ENCODE peak calls at places on chromosome 19, in five cellular contexts. B, N, F, H and U are unnamed samples.

GRCh38 chr19:28610731-28611130 is 602.2 kb downstream of the UQCRFS1 start:
- DNase-seq in B (no peak), N (no peak), F (no peak), H (no peak), U (no peak)

GRCh38 chr19:16588089-16588823 is 16.0 kb upstream of the SLC35E1 start:
- DNase-seq in B (peak), N (no peak), F (no peak), H (no peak), U (no peak)

GRCh38 chr19:14089662-14090508 is 666 bp downstream of the SAMD1 start:
- DNase-seq in B (peak), N (no peak), F (no peak), H (peak), U (no peak)

GRCh38 chr19:13796301-13797057 is 1.2 kb downstream of the ZSWIM4 start:
- DNase-seq in B (no peak), N (peak), F (no peak), H (no peak), U (no peak)

GRCh38 chr19:41895745-41896580 is 13.0 kb downstream of the ARHGEF1 start:
- DNase-seq in B (peak), N (no peak), F (no peak), H (no peak), U (no peak)

GRCh38 chr19:33446156-33446917 is 72.8 kb downstream of the CEBPG start:
- DNase-seq in B (no peak), N (no peak), F (no peak), H (no peak), U (no peak)

GRCh38 chr19:49884109-49884508 is 6.6 kb downstream of the TBC1D17 start:
- DNase-seq in B (no peak), N (no peak), F (no peak), H (no peak), U (no peak)

GRCh38 chr19:9323557-9323918 is 441 bp upstream of the ZNF559 start:
- DNase-seq in B (peak), N (peak), F (no peak), H (no peak), U (peak)

GRCh38 chr19:41303941-41304340 is 6.0 kb upstream of the CCDC97 start:
- DNase-seq in B (no peak), N (no peak), F (no peak), H (no peak), U (no peak)

GRCh38 chr19:485583-486236 is 10.6 kb upstream of the MADCAM1 start:
- DNase-seq in B (no peak), N (no peak), F (no peak), H (peak), U (no peak)

GRCh38 chr19:29596885-29597525 is 9.1 kb upstream of the POP4 start:
- DNase-seq in B (no peak), N (no peak), F (no peak), H (peak), U (no peak)

GRCh38 chr19:46606681-46607440 is 5.7 kb downstream of the CALM3 start:
- DNase-seq in B (no peak), N (no peak), F (no peak), H (no peak), U (no peak)

GRCh38 chr19:9881720-9882119 is 46.6 kb downstream of the PIN1 start:
- DNase-seq in B (no peak), N (no peak), F (no peak), H (no peak), U (no peak)

GRCh38 chr19:34189199-34189916 is 17.1 kb downstream of the LSM14A start:
- DNase-seq in B (no peak), N (no peak), F (no peak), H (no peak), U (no peak)

GRCh38 chr19:33350538-33351309 is 22.8 kb upstream of the CEBPG start:
- DNase-seq in B (no peak), N (no peak), F (no peak), H (no peak), U (no peak)

GRCh38 chr19:48529156-48529555 is 17.5 kb upstream of the LMTK3 start:
- DNase-seq in B (no peak), N (no peak), F (no peak), H (no peak), U (no peak)

GRCh38 chr19:34838248-34838647 is 65.2 kb upstream of the ZNF599 start:
- DNase-seq in B (no peak), N (no peak), F (no peak), H (no peak), U (no peak)

GRCh38 chr19:48873476-48874308 is 1.5 kb downstream of the PPP1R15A start:
- DNase-seq in B (peak), N (no peak), F (no peak), H (no peak), U (no peak)

GRCh38 chr19:23561341-23561740 is 125.7 kb downstream of the ZNF675 start:
- DNase-seq in B (no peak), N (no peak), F (no peak), H (no peak), U (no peak)

GRCh38 chr19:28176193-28176592 is 1036.8 kb downstream of the UQCRFS1 start:
- DNase-seq in B (no peak), N (no peak), F (no peak), H (no peak), U (no peak)

GRCh38 chr19:48642862-48643261 is 3.1 kb downstream of the CA11 start:
- DNase-seq in B (no peak), N (no peak), F (no peak), H (no peak), U (no peak)

GRCh38 chr19:27962260-27962659 is 1250.7 kb downstream of the UQCRFS1 start:
- DNase-seq in B (no peak), N (no peak), F (no peak), H (no peak), U (no peak)

GRCh38 chr19:18204394-18205179 is 745 bp upstream of the RAB3A start:
- DNase-seq in B (peak), N (no peak), F (no peak), H (peak), U (peak)

GRCh38 chr19:372306-372890 is 27.8 kb upstream of the MIER2 start:
- DNase-seq in B (no peak), N (peak), F (no peak), H (no peak), U (no peak)

GRCh38 chr19:47226426-47227346 is 4.3 kb downstream of the BBC3 start:
- DNase-seq in B (peak), N (peak), F (no peak), H (no peak), U (no peak)

GRCh38 chr19:16736709-16737108 is 17.1 kb downstream of the NWD1 start:
- DNase-seq in B (no peak), N (no peak), F (no peak), H (no peak), U (peak)

GRCh38 chr19:55563261-55563690 is 17.4 kb downstream of the ZNF579 start:
- DNase-seq in B (no peak), N (no peak), F (no peak), H (no peak), U (no peak)

GRCh38 chr19:295687-296370 is 4.6 kb upstream of the PLPP2 start:
- DNase-seq in B (no peak), N (no peak), F (no peak), H (no peak), U (no peak)

GRCh38 chr19:8395621-8396082 is 5.5 kb downstream of the RAB11B start:
- DNase-seq in B (no peak), N (no peak), F (no peak), H (no peak), U (no peak)

GRCh38 chr19:47247308-47247990 is 8.9 kb upstream of the CCDC9 start:
- DNase-seq in B (peak), N (no peak), F (no peak), H (no peak), U (no peak)

GRCh38 chr19:7738023-7738422 is 6.1 kb upstream of the CLEC4G start:
- DNase-seq in B (no peak), N (no peak), F (no peak), H (no peak), U (no peak)

GRCh38 chr19:35357867-35358573 is at the start of gene FFAR3:
- DNase-seq in B (peak), N (no peak), F (no peak), H (no peak), U (no peak)

GRCh38 chr19:55209430-55210119 is at the start of gene PTPRH:
- DNase-seq in B (no peak), N (no peak), F (no peak), H (no peak), U (no peak)

GRCh38 chr19:38492147-38492813 is 58.8 kb downstream of the RYR1 start:
- DNase-seq in B (no peak), N (no peak), F (no peak), H (no peak), U (no peak)

GRCh38 chr19:17302391-17303166 is 646 bp downstream of the ABHD8 start:
- DNase-seq in B (no peak), N (no peak), F (no peak), H (no peak), U (no peak)

GRCh38 chr19:45368737-45369340 is 1.5 kb downstream of the ERCC2 start:
- DNase-seq in B (no peak), N (no peak), F (no peak), H (no peak), U (no peak)
- H3K4me3 ChIP-seq in B (no peak), N (peak), F (no peak), H (peak), U (no peak)

DNA sequence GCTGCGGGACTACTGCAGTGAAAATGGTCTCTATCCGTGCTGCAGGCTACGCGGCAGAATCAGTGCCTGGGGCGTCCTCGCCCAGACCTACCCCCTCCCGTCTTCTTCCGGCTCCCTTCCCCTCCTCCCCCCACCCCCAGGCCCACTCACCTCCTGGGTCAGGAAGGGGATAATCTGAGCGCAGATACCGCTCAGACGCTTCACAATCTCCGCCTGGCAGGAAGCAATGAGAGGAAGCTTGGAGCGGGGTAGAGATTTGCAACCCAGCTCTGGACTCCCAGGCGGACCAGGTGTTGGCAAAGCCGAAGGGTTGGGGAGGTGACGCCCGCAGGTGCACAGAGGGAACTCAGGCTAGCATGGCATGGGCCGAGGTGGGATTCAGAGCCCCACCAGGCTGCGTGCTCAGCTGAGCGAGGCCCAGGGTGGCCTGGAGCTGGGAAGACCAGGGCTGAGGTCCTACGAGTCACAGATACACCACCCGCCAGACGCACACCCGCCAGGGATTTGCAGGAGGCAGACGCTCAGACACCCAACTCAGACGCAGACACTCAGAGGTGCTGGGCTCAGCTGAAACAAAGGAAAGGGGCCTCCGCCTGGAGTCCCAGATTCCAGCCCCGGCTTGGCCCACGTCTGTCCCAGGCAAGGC is 4.1 kb downstream of the TLE2 start:
- DNase-seq in B (peak), N (no peak), F (no peak), H (no peak), U (no peak)
- H3K4me3 ChIP-seq in B (peak), N (no peak), F (no peak), H (no peak), U (peak)

DNA sequence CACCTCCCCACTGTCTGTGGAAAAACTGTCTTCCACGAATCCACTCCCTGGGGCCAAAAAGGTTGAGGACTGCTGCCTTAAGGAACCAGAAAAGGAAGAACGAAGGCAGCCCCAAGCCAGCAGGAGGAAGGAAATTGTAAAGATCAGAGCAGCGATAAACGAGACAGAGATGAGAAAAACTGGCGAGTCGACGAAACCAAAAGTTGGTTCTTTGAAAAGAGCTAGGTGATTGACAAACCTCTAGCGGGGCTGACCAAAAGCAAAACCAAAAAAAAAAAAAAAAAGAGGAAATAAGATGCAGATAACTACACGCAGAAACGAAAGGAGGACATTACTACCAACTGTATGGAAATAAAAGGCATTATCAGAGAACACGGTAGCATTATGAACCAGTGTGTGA is 76.9 kb downstream of the GADD45B start:
- DNase-seq in B (no peak), N (no peak), F (no peak), H (no peak), U (no peak)
- H3K4me3 ChIP-seq in B (peak), N (peak), F (no peak), H (no peak), U (no peak)

GRCh38 chr19:54172764-54173699 is at the start of gene TMC4:
- DNase-seq in B (no peak), N (no peak), F (no peak), H (no peak), U (no peak)
- H3K4me3 ChIP-seq in B (no peak), N (no peak), F (peak), H (no peak), U (no peak)

GRCh38 chr19:6271721-6272410 is 7.9 kb downstream of the MLLT1 start:
- DNase-seq in B (peak), N (no peak), F (no peak), H (no peak), U (no peak)
- H3K4me3 ChIP-seq in B (peak), N (peak), F (no peak), H (no peak), U (no peak)

DNA sequence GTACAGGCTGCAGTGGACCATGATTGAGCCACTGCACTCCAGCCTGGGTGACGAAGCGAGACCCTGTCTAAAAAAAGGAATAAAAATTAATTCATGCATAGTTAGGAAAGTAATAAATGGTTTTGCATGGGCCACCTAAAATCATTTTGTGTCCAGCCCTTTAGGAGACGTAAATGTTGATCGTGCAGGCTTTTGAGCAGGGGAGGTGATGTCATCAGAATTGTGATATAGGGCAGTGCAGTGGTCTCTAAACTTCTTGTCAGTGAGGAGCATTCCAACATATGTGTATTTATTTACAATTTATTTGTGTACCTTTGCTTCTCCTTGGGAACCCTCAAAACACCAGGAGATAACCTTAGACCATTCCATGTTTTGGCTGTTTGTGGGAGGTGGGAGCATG is 3.0 kb downstream of the SMARCA4 start:
- DNase-seq in B (no peak), N (no peak), F (no peak), H (no peak), U (no peak)
- H3K4me3 ChIP-seq in B (no peak), N (no peak), F (no peak), H (no peak), U (no peak)

DNA sequence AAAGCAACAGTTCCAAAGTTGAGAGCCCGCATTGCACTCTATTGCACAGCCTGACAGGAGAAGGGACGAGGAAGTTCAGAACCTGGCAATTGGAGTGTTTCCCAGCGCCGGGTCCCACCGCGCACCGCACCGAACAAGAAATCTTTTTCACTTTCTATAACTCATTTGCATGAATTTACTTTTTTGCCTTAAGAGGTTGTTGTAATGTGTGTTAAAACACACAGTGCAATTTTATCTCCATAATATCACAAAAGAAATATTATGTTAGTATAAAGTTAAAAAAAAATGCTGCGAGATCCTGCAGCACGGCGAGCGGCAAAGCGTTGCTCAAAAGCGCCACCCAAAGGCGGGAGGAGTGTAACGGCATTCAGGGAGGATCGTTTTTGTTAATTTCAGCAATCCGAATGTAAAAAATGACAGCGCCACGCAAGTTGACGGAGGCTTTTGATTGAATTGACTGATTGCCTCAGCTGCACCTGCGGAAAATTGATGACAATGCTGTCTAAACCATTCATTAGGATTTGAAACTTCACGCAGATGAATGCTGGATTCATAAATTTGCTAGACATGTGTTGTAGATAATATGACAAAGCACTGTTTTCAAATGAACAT is 303.6 kb upstream of the ZNF507 start:
- DNase-seq in B (peak), N (no peak), F (peak), H (peak), U (peak)
- H3K4me3 ChIP-seq in B (peak), N (no peak), F (peak), H (no peak), U (no peak)